ENCODE peak calls at places on chromosomes 7 and 10, in eight cellular contexts. K is tibial artery, R is esophagus squamous epithelium, Z is heart right ventricle, Q is A549, Y is thoracic aorta, N is kidney, L is AG04450. W is an unnamed sample.

GRCh38 chr10:102113956-102114857 is 6.0 kb downstream of the LDB1 start:
- DNase-seq in K (no peak), R (no peak), Z (no peak), Q (no peak), Y (no peak), N (peak), L (no peak), W (no peak)

GRCh38 chr10:80191589-80192270 is 13.6 kb downstream of the ANXA11 start:
- DNase-seq in K (no peak), R (no peak), Z (no peak), Q (no peak), Y (no peak), N (peak), L (no peak), W (no peak)

GRCh38 chr7:116687801-116688201 is 15.8 kb downstream of the MET start:
- DNase-seq in K (no peak), R (no peak), Z (no peak), Q (peak), Y (no peak), N (no peak), L (peak), W (no peak)

GRCh38 chr10:86291616-86292340 is 74.8 kb downstream of the GRID1 start:
- DNase-seq in K (no peak), R (no peak), Z (no peak), Q (no peak), Y (no peak), N (no peak), L (no peak), W (peak)

GRCh38 chr10:13665516-13666262 is 78.9 kb downstream of the PRPF18 start:
- DNase-seq in K (no peak), R (no peak), Z (no peak), Q (no peak), Y (no peak), N (no peak), L (no peak), W (no peak)

GRCh38 chr7:142587578-142588191 is 161.6 kb upstream of the PRSS1 start:
- DNase-seq in K (no peak), R (no peak), Z (no peak), Q (peak), Y (no peak), N (no peak), L (no peak), W (no peak)

GRCh38 chr7:135855836-135856235 is 107.2 kb upstream of the FAM180A start:
- DNase-seq in K (no peak), R (no peak), Z (no peak), Q (no peak), Y (no peak), N (no peak), L (no peak), W (no peak)

GRCh38 chr10:99930731-99931550 is 78.8 kb downstream of the DNMBP start:
- DNase-seq in K (no peak), R (no peak), Z (no peak), Q (peak), Y (no peak), N (no peak), L (no peak), W (peak)

GRCh38 chr7:127831312-127832212 is 179.6 kb downstream of the SND1 start:
- DNase-seq in K (no peak), R (no peak), Z (no peak), Q (no peak), Y (no peak), N (no peak), L (no peak), W (no peak)

GRCh38 chr10:114374141-114374791 is 30.0 kb downstream of the AFAP1L2 start:
- DNase-seq in K (peak), R (no peak), Z (peak), Q (no peak), Y (no peak), N (peak), L (no peak), W (no peak)

GRCh38 chr10:29895436-29895835 is 163.9 kb downstream of the JCAD start:
- DNase-seq in K (peak), R (no peak), Z (peak), Q (no peak), Y (peak), N (peak), L (peak), W (no peak)

GRCh38 chr7:16524332-16524731 is 2.3 kb upstream of the LRRC72 start:
- DNase-seq in K (no peak), R (no peak), Z (no peak), Q (no peak), Y (no peak), N (no peak), L (no peak), W (no peak)

GRCh38 chr7:117041007-117041406 is 87.7 kb downstream of the ST7 start:
- DNase-seq in K (no peak), R (no peak), Z (no peak), Q (no peak), Y (no peak), N (no peak), L (peak), W (no peak)

GRCh38 chr10:1363466-1364121 is 307.4 kb downstream of the WDR37 start:
- DNase-seq in K (no peak), R (no peak), Z (no peak), Q (no peak), Y (no peak), N (peak), L (no peak), W (no peak)

GRCh38 chr7:54477083-54477482 is 65.1 kb upstream of the VSTM2A start:
- DNase-seq in K (no peak), R (no peak), Z (no peak), Q (no peak), Y (no peak), N (no peak), L (no peak), W (no peak)
- TF ChIP-seq CTCF in K (no peak), R (no peak), Z (no peak), Q (no peak), Y (no peak), N (no peak), L (no peak), W (no peak)

DNA sequence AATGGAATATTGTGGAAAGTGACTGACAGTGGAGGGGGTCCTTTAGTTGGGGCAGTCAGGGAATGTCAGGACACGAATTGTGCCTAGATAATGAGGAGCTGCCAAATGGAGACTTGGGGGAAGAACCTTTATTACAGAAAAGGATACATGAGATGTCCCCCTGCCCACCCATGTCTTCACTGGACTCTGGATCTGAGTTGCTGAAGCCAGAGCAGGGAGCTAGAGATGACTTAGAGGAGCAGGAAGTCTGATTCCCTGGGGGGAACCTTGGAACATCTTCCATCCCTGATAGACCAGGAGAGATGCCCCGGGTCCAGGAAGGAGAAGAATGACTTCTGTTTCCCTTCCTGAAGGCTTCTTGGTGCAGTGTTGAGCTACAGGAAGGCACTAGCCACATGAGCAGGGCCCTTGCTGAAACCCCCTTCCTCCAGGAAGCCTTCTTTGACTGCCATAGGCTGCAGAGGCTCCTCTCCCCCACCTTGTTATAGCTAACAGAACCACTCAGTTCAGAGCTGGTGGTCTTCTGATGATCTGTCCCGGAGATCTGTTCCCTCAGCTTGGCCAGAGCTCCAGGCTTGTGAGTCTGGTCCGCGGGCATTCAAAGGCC is 747 bp upstream of the NEURL1 start:
- DNase-seq in K (no peak), R (no peak), Z (no peak), Q (no peak), Y (no peak), N (no peak), L (no peak), W (no peak)
- H3K4me3 ChIP-seq in K (no peak), R (no peak), Z (no peak), Q (no peak), Y (no peak), N (no peak), L (no peak), W (no peak)

DNA sequence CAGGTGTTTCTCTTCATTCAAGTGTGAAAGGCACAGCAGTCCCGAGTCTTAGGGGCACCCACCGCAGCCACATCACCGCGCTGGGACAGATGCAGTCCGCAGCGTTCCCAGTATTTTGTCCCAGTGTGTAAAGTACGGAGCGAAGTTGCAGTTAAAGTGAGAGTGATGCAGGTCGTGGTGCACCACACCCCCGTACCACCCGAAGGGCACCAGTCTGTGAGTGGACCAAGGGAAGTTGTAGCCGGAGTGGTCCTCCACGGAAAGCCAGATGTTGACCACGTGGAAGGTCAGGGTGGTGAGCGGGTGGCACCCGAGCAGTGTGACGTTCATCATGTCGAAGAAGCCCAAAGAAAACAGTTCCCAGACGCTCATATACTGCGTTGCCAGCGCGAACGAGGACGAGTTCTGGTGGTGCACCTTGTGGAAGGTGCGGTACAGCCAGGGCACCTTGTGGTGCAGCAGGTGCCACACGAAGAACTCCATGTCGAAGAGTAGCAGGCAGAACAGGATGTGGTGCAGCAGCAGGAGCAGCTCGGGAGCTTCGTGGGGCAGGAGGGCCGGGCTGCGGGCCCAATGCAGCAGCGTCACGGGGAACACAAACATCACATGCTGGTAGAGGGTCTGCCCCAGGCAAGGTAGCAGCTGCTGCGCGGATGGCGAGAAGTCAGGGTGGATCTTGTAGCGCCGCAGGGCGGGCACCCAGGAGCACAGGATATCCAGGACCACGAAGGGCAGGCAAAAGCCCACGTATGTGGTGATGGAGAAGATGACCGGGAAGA is 526 bp downstream of the CH25H start:
- DNase-seq in K (no peak), R (no peak), Z (no peak), Q (no peak), Y (no peak), N (peak), L (no peak), W (no peak)
- H3K27ac ChIP-seq in K (peak), R (peak), Z (peak), Q (no peak), Y (no peak), N (no peak), L (no peak), W (no peak)

GRCh38 chr7:149093228-149093627 is 2.7 kb upstream of the ZNF786 start:
- DNase-seq in K (no peak), R (no peak), Z (no peak), Q (no peak), Y (no peak), N (no peak), L (no peak), W (no peak)

GRCh38 chr7:149087366-149087765 is 3.2 kb downstream of the ZNF786 start:
- DNase-seq in K (no peak), R (no peak), Z (no peak), Q (no peak), Y (no peak), N (no peak), L (no peak), W (no peak)

DNA sequence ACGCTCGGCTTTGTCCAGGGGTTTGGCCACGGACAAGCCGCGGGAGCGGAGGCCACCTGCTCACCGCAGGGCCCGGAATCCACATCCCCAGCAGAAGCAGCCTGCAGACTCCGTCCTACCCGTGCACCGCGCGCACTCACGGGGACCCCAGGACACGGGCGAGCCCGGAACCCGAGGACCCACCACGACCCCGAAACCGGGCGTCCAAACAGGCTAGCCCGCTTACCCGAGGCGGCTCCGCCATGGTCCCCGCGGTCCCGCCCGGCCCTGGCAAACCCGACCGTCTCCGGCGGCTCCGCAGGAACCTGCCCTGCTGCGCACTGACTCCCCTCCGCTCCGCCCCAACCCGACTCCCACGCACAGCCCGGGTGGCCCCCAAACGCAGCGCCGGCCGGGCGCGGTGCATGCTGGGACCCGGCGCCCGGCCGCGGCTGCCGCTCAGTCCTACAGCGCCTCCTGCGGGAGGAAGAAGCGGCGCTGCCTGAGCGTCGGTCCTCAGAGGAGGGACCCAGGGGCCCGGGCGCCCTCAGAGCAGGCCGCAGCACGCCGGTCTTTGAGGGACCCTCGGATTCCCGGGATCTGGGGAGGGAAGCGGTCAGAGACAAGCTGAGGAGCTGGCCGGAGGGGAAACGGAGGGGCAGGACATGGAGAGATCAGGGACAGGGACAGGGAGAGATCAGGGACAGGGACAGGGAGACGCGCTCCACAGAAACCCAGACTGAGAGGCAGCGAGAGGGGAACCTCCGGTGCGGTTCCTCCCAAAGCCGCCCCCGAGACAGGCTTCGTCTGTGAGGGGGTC is at the start of gene ZNF786:
- DNase-seq in K (peak), R (peak), Z (peak), Q (peak), Y (peak), N (peak), L (peak), W (peak)
- TF ChIP-seq CTCF in K (peak), R (peak), Z (peak), Q (peak), Y (peak), N (peak), L (peak), W (peak)

GRCh38 chr7:13986208-13986607 is 3.3 kb downstream of the ETV1 start:
- DNase-seq in K (no peak), R (no peak), Z (no peak), Q (no peak), Y (no peak), N (no peak), L (no peak), W (no peak)
- H3K4me3 ChIP-seq in K (no peak), R (no peak), Z (peak), Q (no peak), Y (no peak), N (no peak), L (no peak), W (no peak)

DNA sequence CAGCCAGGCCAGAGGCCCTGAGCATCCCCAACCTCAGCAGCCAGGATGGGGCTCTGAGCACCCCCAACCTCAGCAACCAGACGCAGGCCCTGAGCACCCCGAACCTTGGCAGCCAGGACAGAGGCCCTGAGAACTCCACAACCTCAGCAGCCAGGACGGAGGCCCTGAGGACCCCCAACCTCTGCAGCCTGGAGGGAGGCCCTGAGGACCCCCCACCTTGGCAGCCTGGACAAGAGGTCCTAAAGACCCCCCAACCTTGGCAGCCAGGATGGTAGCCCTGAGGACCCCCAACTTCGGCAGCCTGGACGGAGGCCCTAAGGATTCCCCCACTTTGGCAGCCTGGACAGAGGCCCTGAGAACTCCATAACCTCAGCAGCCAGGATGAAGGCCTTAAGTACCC is 17.0 kb downstream of the RRP12 start:
- DNase-seq in K (no peak), R (no peak), Z (no peak), Q (no peak), Y (no peak), N (no peak), L (no peak), W (no peak)
- H3K27ac ChIP-seq in K (no peak), R (no peak), Z (no peak), Q (no peak), Y (no peak), N (no peak), L (no peak), W (no peak)

DNA sequence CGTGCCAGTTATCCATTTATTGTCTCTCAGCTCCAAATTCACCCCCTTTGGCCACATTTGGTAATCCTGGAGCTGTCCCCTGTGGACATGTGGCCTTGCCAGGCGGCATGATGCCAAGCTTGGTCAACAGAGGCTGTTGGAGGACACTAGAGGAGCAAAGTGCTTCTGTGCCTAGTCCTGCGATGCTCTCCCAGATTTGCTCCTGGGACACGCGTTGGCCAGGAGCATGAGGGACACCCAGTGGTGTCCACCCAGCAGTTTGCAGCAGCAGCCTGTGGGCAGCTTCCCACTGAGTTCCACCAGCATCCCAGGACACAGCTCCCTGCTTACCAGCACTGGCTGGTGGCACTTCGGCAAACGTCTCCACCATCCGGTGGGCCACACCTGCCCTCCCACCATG is 55.5 kb upstream of the STEAP1B start:
- DNase-seq in K (no peak), R (no peak), Z (no peak), Q (no peak), Y (no peak), N (no peak), L (no peak), W (no peak)
- TF ChIP-seq CTCF in K (no peak), R (no peak), Z (no peak), Q (no peak), Y (no peak), N (no peak), L (no peak), W (no peak)